ENCODE peak calls at places on chromosomes 5 and 9, in four cellular contexts. Y is activated T-helper 9 cell treated with anti-CD3 and anti-CD28 coated beads, Interleukin-2, amount 50 U/mL, for 16 hours; F is glomerular endothelial cell; D is NCI-H2171 treated with DMSO at 0.1 percent for 48 hours. V is an unnamed sample.

GRCh38 chr9:131854906-131855504 is 115.1 kb upstream of the RAPGEF1 start:
- DNase-seq in D (peak), Y (no peak), F (peak), V (no peak)

GRCh38 chr5:72597456-72597948 is 90.3 kb upstream of the ZNF366 start:
- DNase-seq in D (no peak), F (no peak), Y (no peak), V (peak)

GRCh38 chr5:1639757-1640156 is 116.0 kb upstream of the LPCAT1 start:
- DNase-seq in Y (no peak), F (no peak), D (no peak), V (no peak)

GRCh38 chr5:34498582-34498981 is 157.5 kb upstream of the RAI14 start:
- DNase-seq in F (no peak), Y (no peak), D (no peak), V (no peak)

GRCh38 chr5:18772475-18772874 is 1138.2 kb downstream of the TAF11L14 start:
- DNase-seq in F (no peak), D (peak), Y (no peak), V (no peak)

GRCh38 chr9:98248737-98249474 is 6.5 kb downstream of the TBC1D2 start:
- DNase-seq in D (no peak), F (peak), Y (no peak), V (no peak)

GRCh38 chr5:146032911-146033310 is 72.5 kb downstream of the PLAC8L1 start:
- DNase-seq in D (no peak), Y (no peak), F (no peak), V (no peak)

GRCh38 chr5:147578228-147579024 is 68.6 kb upstream of the DPYSL3 start:
- DNase-seq in F (peak), Y (no peak), D (peak), V (peak)

GRCh38 chr5:97726106-97726505 is 543.1 kb upstream of the RIOK2 start:
- DNase-seq in F (no peak), Y (no peak), D (no peak), V (no peak)

GRCh38 chr5:80481019-80481893 is 6.6 kb upstream of the FAM151B start:
- DNase-seq in Y (no peak), D (peak), F (no peak), V (peak)

GRCh38 chr9:94065535-94065961 is 18.7 kb upstream of the PTPDC1 start:
- DNase-seq in F (peak), Y (peak), D (peak), V (peak)

GRCh38 chr5:126263567-126264173 is 159.5 kb upstream of the GRAMD2B start:
- DNase-seq in D (no peak), Y (no peak), F (no peak), V (no peak)

GRCh38 chr5:66769839-66770617 is 173.8 kb downstream of the MAST4 start:
- DNase-seq in D (peak), Y (no peak), F (no peak), V (no peak)

GRCh38 chr5:100777680-100778281 is 125.3 kb downstream of the ST8SIA4 start:
- DNase-seq in F (peak), Y (no peak), D (no peak), V (peak)